ENCODE peak calls at places on chromosomes 2 and 18, in eight cellular contexts. K is NCI-H1930, B is amniotic stem cell, N is NCI-H1417, Z is T follicular helper cell, J is uterus, G is GM12891, F is NCI-H345. H is an unnamed sample.

GRCh38 chr2:241034490-241035141 is 36.2 kb downstream of the SNED1 start:
- DNase-seq in Z (no peak), B (no peak), K (no peak), F (no peak), G (no peak), J (no peak), N (no peak), H (no peak)

GRCh38 chr18:59057969-59058368 is 81.7 kb upstream of the SEC11C start:
- DNase-seq in B (no peak), F (no peak), Z (no peak), G (no peak), N (no peak), K (no peak), J (no peak), H (no peak)

GRCh38 chr2:28666496-28667184 is 85.0 kb upstream of the PPP1CB start:
- DNase-seq in N (no peak), B (no peak), Z (no peak), J (peak; percentile 57), K (no peak), G (no peak), F (no peak), H (no peak)

GRCh38 chr2:11796190-11797171 is 50.0 kb downstream of the LPIN1 start:
- DNase-seq in Z (no peak), F (no peak), G (no peak), K (no peak), B (no peak), J (peak; percentile 42), N (no peak), H (no peak)

GRCh38 chr2:9961014-9961413 is 9.5 kb downstream of the GRHL1 start:
- DNase-seq in Z (no peak), G (no peak), F (no peak), B (no peak), N (no peak), J (no peak), K (no peak), H (no peak)

GRCh38 chr2:201362396-201362795 is 5.3 kb upstream of the FLACC1 start:
- DNase-seq in Z (no peak), B (no peak), N (no peak), K (no peak), F (no peak), J (no peak), G (no peak), H (no peak)

GRCh38 chr2:239150125-239151011 is 250.5 kb downstream of the HDAC4 start:
- DNase-seq in J (no peak), B (no peak), K (no peak), G (no peak), N (no peak), Z (no peak), F (no peak), H (no peak)

GRCh38 chr2:6865346-6866238 is at the start of gene CMPK2:
- DNase-seq in B (peak; percentile 9), Z (peak; percentile 68), F (peak; percentile 78), J (peak; percentile 65), G (peak; percentile 86), N (peak; percentile 90), K (peak; percentile 46), H (no peak)

GRCh38 chr2:113202305-113203216 is 28.8 kb downstream of the PSD4 start:
- DNase-seq in G (no peak), Z (no peak), J (no peak), F (no peak), K (no peak), B (no peak), N (no peak), H (no peak)

GRCh38 chr18:74241426-74241825 is 50.3 kb downstream of the CYB5A start:
- DNase-seq in N (no peak), F (no peak), G (no peak), B (no peak), Z (no peak), K (no peak), J (no peak), H (no peak)

GRCh38 chr2:189751080-189751658 is 11.4 kb downstream of the OSGEPL1 start:
- DNase-seq in B (no peak), Z (peak; percentile 18), N (peak; percentile 60), K (no peak), F (peak; percentile 35), G (no peak), J (no peak), H (no peak)

GRCh38 chr2:96816836-96817702 is 1.0 kb downstream of the CNNM3 start:
- DNase-seq in N (peak; percentile 63), K (no peak), Z (no peak), F (peak; percentile 40), B (no peak), J (no peak), G (no peak), H (no peak)

GRCh38 chr2:73020657-73021370 is 50.7 kb downstream of the SFXN5 start:
- DNase-seq in N (no peak), K (no peak), J (no peak), Z (no peak), B (no peak), G (no peak), F (no peak), H (no peak)

GRCh38 chr2:223477318-223477717 is 124.8 kb downstream of the SCG2 start:
- DNase-seq in B (no peak), G (no peak), F (no peak), K (no peak), N (peak; percentile 4), J (no peak), Z (no peak), H (no peak)

GRCh38 chr2:43556256-43556655 is 39.6 kb downstream of the THADA start:
- DNase-seq in F (no peak), K (no peak), G (no peak), J (no peak), Z (no peak), B (no peak), N (no peak), H (no peak)

GRCh38 chr2:118059919-118060478 is 28.3 kb upstream of the INSIG2 start:
- DNase-seq in G (no peak), J (no peak), Z (no peak), B (no peak), F (no peak), K (no peak), N (no peak), H (no peak)

GRCh38 chr18:55794288-55795052 is 206.5 kb upstream of the TCF4 start:
- DNase-seq in G (no peak), K (no peak), N (no peak), F (no peak), B (no peak), Z (no peak), J (no peak), H (no peak)

GRCh38 chr2:147045113-147045512 is 799.7 kb upstream of the ACVR2A start:
- DNase-seq in F (peak; percentile 3), N (peak; percentile 57), B (no peak), J (peak; percentile 28), G (peak; percentile 7), Z (peak; percentile 1), K (no peak), H (no peak)

GRCh38 chr2:71896385-71897144 is 251.1 kb downstream of the CYP26B1 start:
- DNase-seq in B (no peak), K (no peak), J (no peak), Z (no peak), G (no peak), N (peak; percentile 13), F (no peak), H (no peak)

GRCh38 chr18:47561316-47561715 is 309.9 kb upstream of the SKOR2 start:
- DNase-seq in Z (no peak), J (no peak), G (no peak), K (no peak), B (no peak), N (no peak), F (no peak), H (no peak)

GRCh38 chr2:78532762-78533399 is 492.6 kb upstream of the REG3G start:
- DNase-seq in J (no peak), Z (no peak), G (no peak), N (peak; percentile 35), F (no peak), K (peak; percentile 24), B (no peak), H (no peak)

GRCh38 chr18:35513181-35513932 is 15.6 kb upstream of the INO80C start:
- DNase-seq in Z (no peak), N (no peak), B (no peak), F (no peak), J (peak; percentile 48), K (no peak), G (no peak), H (no peak)

GRCh38 chr2:200302940-200303727 is 3.4 kb upstream of the SPATS2L start:
- DNase-seq in B (no peak), N (no peak), G (no peak), K (no peak), J (no peak), Z (no peak), F (no peak), H (peak; percentile 95)